ENCODE peak calls at places on chromosomes 12 and 14, in six cellular contexts. D is kidney tubule cell; C is foreskin fibroblast; G is A549; R is stimulated activated CD4-positive, alpha-beta T cell treated with anti-CD3 and anti-CD28 coated beads, TNF-alpha, amount 100 ng/mL, for 1 hour; V is NCI-H1105. K is an unnamed sample.

GRCh38 chr12:64675795-64676194 is 65.5 kb downstream of the RASSF3 start:
- DNase-seq in D (no peak), C (peak), G (peak), R (no peak), V (no peak), K (peak)

GRCh38 chr12:132812631-132813305 is 15.9 kb downstream of the GOLGA3 start:
- DNase-seq in D (no peak), C (peak), G (no peak), R (no peak), V (no peak), K (no peak)

GRCh38 chr12:55705802-55706402 is 1.8 kb downstream of the ITGA7 start:
- DNase-seq in D (no peak), C (no peak), G (peak), R (no peak), V (no peak), K (no peak)

GRCh38 chr14:50874842-50875241 is 3.0 kb downstream of the ABHD12B start:
- DNase-seq in D (no peak), C (no peak), G (no peak), R (no peak), V (no peak), K (no peak)

GRCh38 chr12:104218935-104219334 is 3.4 kb downstream of the TXNRD1 start:
- DNase-seq in D (peak), C (peak), G (no peak), R (no peak), V (no peak), K (peak)

GRCh38 chr12:113670742-113671141 is 199.1 kb upstream of the LHX5 start:
- DNase-seq in D (no peak), C (no peak), G (no peak), R (no peak), V (no peak), K (no peak)

GRCh38 chr14:106821119-106821518 is 1294.7 kb downstream of the TMEM121 start:
- DNase-seq in D (no peak), C (no peak), G (no peak), R (no peak), V (no peak), K (no peak)

GRCh38 chr14:28057286-28058011 is 709.1 kb upstream of the FOXG1 start:
- DNase-seq in D (no peak), C (no peak), G (no peak), R (no peak), V (no peak), K (no peak)

GRCh38 chr14:92963301-92964123 is 40.6 kb downstream of the CHGA start:
- DNase-seq in D (no peak), C (no peak), G (no peak), R (no peak), V (no peak), K (no peak)

GRCh38 chr12:14194572-14194971 is 170.9 kb upstream of the ATF7IP start:
- DNase-seq in D (no peak), C (no peak), G (no peak), R (no peak), V (no peak), K (no peak)

GRCh38 chr14:25007832-25008231 is 42.1 kb downstream of the STXBP6 start:
- DNase-seq in D (peak), C (peak), G (peak), R (no peak), V (peak), K (no peak)

GRCh38 chr14:50335389-50335788 is 23.3 kb downstream of the DMAC2L start:
- DNase-seq in D (peak), C (peak), G (peak), R (no peak), V (peak), K (no peak)

GRCh38 chr14:64671591-64671990 is 32.6 kb upstream of the PLEKHG3 start:
- DNase-seq in D (peak), C (peak), G (peak), R (no peak), V (peak), K (peak)

GRCh38 chr12:77062846-77063461 is 2.4 kb downstream of the E2F7 start:
- DNase-seq in D (peak), C (peak), G (no peak), R (no peak), V (no peak), K (peak)

GRCh38 chr14:33676135-33676566 is 274.7 kb downstream of the EGLN3 start:
- DNase-seq in D (peak), C (peak), G (peak), R (no peak), V (peak), K (peak)

GRCh38 chr12:75892779-75893408 is 138.7 kb downstream of the PHLDA1 start:
- DNase-seq in D (peak), C (peak), G (no peak), R (no peak), V (no peak), K (peak)

GRCh38 chr14:77654001-77654431 is 37.6 kb upstream of the SPTLC2 start:
- DNase-seq in D (no peak), C (no peak), G (no peak), R (no peak), V (no peak), K (no peak)